ENCODE peak calls at places on chromosomes 3 and 15, in seven cellular contexts. T is SK-N-SH, V is PC-3, J is OCI-LY7, Q is GM23248, Y is HCT116, W is PC-9. H is an unnamed sample. For H3K9me2, the result is how much of the 10 kb centered on the place peaks cover.

GRCh38 chr3:50523170-50523865 is 19.9 kb upstream of the CACNA2D2 start:
- DNase-seq in Q (no peak), T (no peak), W (no peak), Y (no peak), V (no peak), J (no peak), H (no peak)

GRCh38 chr15:31439328-31439727 is 112.7 kb downstream of the KLF13 start:
- DNase-seq in T (no peak), Q (no peak), J (peak), Y (peak), V (peak), W (no peak), H (no peak)

GRCh38 chr3:51670711-51671089 is 352 bp upstream of the TEX264 start:
- DNase-seq in W (no peak), Q (no peak), V (no peak), J (no peak), T (no peak), Y (no peak), H (no peak)

GRCh38 chr3:144237351-144237750 is 265.7 kb downstream of the DIPK2A start:
- DNase-seq in Y (no peak), T (no peak), J (no peak), Q (no peak), W (no peak), V (no peak), H (no peak)

GRCh38 chr3:43455233-43455632 is 166.6 kb downstream of the ANO10 start:
- DNase-seq in V (peak), T (no peak), Y (peak), J (no peak), Q (peak), W (peak), H (peak)

GRCh38 chr3:53045784-53046170 is at the start of gene SFMBT1:
- DNase-seq in J (peak), V (peak), Q (peak), T (peak), Y (no peak), W (peak), H (peak)

GRCh38 chr15:20294651-20295237 is 246.9 kb downstream of the GOLGA6L6 start:
- DNase-seq in W (peak), J (no peak), V (no peak), Y (no peak), T (no peak), Q (no peak), H (peak)

GRCh38 chr3:52608337-52608736 is 71.9 kb downstream of the UQCC5 start:
- DNase-seq in W (no peak), V (no peak), Y (no peak), Q (no peak), T (no peak), J (no peak), H (no peak)

GRCh38 chr3:189502676-189503257 is 128.4 kb upstream of the TP63 start:
- DNase-seq in W (no peak), J (no peak), Q (no peak), T (no peak), V (no peak), Y (no peak), H (no peak)

GRCh38 chr15:65182538-65182937 is 2.6 kb downstream of the CLPX start:
- DNase-seq in J (peak), V (no peak), Y (no peak), Q (no peak), T (no peak), W (no peak), H (no peak)

DNA sequence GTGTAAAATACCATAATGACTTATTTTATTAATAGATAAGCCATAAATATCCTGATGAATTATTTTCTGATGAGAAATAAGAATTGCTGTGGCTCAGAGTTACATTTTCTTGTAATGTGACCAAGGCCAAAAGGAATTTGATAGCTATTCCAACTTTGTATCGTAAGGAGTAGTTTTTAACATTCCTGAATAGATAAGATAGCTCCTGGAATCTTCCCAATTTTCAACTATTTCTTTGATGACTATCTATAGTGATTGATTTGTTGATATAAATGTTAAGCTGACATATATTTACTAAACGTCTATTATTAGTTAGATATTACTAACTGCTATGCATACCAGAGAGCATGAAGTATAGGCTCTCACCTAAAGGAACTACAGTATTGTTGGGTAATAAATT is 49.1 kb upstream of the SATB1 start:
- DNase-seq in Q (no peak), W (no peak), V (no peak), Y (no peak), J (no peak), T (no peak), H (no peak)
- H3K9me2 ChIP-seq in Q (under half), W (under half), V (under half), Y (under half), J (under half), T (under half), H (under half)

GRCh38 chr3:41164776-41165175 is 34.5 kb upstream of the CTNNB1 start:
- DNase-seq in V (no peak), W (no peak), Q (no peak), Y (no peak), T (no peak), J (no peak), H (no peak)
- H3K9me2 ChIP-seq in V (under half), W (under half), Q (under half), Y (under half), T (under half), J (under half), H (under half)

GRCh38 chr3:78360849-78361248 is 1321.0 kb downstream of the ROBO2 start:
- DNase-seq in V (no peak), Y (no peak), T (no peak), W (no peak), Q (no peak), J (no peak), H (no peak)
- H3K9me2 ChIP-seq in V (under half), Y (under half), T (under half), W (under half), Q (under half), J (under half), H (under half)

DNA sequence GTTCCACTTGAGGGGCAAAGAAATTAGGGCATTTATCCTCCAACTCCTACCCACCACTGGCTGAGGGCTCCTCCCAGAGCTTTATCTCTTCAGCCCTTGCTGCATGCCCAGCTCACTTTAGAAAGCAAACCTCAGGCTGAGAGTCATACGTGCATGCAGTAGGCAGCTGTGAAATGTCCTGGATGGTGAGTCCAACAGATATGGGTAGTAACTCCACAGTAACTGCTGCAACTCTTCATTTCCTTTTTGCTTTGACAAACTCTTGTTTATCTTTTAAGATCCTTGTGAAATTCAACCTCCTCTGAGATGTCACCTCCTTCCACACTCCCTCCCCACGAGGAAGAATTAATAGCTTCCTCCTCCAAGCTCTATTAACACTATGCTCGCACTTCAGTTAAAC is 35.9 kb upstream of the CTNNB1 start:
- DNase-seq in Y (no peak), T (no peak), Q (no peak), W (no peak), J (no peak), V (no peak), H (peak)
- H3K9me2 ChIP-seq in Y (under half), T (under half), Q (under half), W (under half), J (under half), V (under half), H (under half)